ENCODE peak calls at places on chromosomes 16 and 17, in seven cellular contexts. K is HCT116, V is HepG2, Y is SK-N-SH, C is H1, U is K562, R is GM12878. Q is an unnamed sample.
A peak's percentile ranks its signal among the peaks of the same experiment; 100 is the strongest.

GRCh38 chr16:2152695-2153506 is 2.7 kb upstream of the TRAF7 start:
- DNase-seq in Y (no peak), U (peak; percentile 48), C (no peak), V (peak; percentile 38), K (no peak), R (no peak), Q (no peak)

GRCh38 chr17:34299017-34299416 is 13.5 kb downstream of the CCL11 start:
- DNase-seq in U (no peak), V (no peak), R (no peak), C (no peak), K (no peak), Y (no peak), Q (no peak)

GRCh38 chr17:63842173-63842539 is 329 bp downstream of the SMARCD2 start:
- DNase-seq in R (no peak), Y (no peak), U (no peak), C (peak; percentile 63), K (no peak), V (no peak), Q (no peak)

GRCh38 chr17:75088902-75089417 is 1.2 kb downstream of the SLC16A5 start:
- DNase-seq in Y (no peak), K (no peak), V (peak; percentile 57), C (no peak), U (no peak), R (no peak), Q (no peak)

GRCh38 chr17:45677770-45678169 is 106.3 kb upstream of the CRHR1 start:
- DNase-seq in Y (no peak), C (no peak), V (no peak), U (no peak), R (no peak), K (no peak), Q (no peak)

GRCh38 chr16:64626771-64627170 is 495.1 kb downstream of the CDH11 start:
- DNase-seq in K (no peak), V (no peak), U (no peak), Y (no peak), C (no peak), R (no peak), Q (no peak)

GRCh38 chr16:87608400-87608985 is 6.2 kb downstream of the JPH3 start:
- DNase-seq in Y (no peak), V (peak; percentile 48), U (peak; percentile 84), K (no peak), C (peak; percentile 90), R (no peak), Q (peak; percentile 99)

GRCh38 chr17:80123791-80124190 is 22.4 kb downstream of the GAA start:
- DNase-seq in V (no peak), R (no peak), Y (no peak), K (no peak), C (no peak), U (no peak), Q (no peak)

GRCh38 chr16:50040028-50040427 is 15.0 kb downstream of the CNEP1R1 start:
- DNase-seq in C (no peak), K (no peak), V (peak; percentile 46), Y (no peak), R (no peak), U (no peak), Q (no peak)
- TF ChIP-seq JUND in C (no peak), K (no peak), V (no peak), Y (no peak), R (no peak), U (no peak), Q (no peak)

DNA sequence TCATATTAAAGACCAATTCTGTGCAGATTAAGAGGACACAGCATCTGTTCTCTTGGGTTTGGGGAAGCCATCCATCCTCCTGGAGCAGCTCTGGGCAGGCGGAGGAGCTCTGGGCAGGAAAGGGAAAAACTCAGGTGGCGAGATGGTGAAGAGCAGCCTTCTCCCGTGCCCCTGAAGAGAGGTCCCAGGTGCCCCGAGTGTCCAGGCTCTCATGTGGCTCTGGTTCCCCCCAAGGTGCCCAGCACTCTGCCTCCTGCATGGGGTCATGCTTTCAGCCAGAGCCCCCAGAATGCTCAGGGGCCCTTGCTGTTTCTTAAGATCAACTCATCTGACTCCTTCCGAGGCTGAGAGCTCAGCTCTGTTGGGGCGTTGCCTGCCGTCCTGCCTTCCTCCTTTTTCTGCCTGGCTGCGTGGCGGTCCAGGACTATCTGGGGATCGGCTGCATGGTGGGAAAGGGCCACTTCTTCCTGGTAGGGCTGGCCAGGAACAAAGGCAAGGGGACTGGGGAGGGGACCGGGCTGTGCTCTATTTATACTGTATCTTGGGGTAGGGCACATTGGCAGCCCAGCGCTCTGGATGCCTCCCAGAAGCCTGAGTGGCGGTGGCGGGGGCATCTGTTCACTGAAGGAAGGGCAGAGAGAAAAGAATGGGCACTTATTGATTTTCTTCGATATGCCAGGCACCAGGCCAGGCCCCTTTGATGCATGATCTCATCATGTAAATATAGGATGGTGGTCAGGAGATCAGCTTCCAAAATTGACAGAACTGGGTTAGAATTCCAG is 103.2 kb upstream of the SDK2 start:
- DNase-seq in K (no peak), R (no peak), V (no peak), C (no peak), Y (no peak), U (no peak), Q (no peak)
- TF ChIP-seq JUND in K (no peak), R (no peak), V (no peak), C (no peak), Y (no peak), U (no peak), Q (no peak)

GRCh38 chr17:15157051-15157450 is 108.1 kb downstream of the PMP22 start:
- DNase-seq in R (no peak), U (no peak), V (no peak), Y (no peak), K (no peak), C (no peak), Q (no peak)
- TF ChIP-seq JUND in R (no peak), U (no peak), V (no peak), Y (no peak), K (no peak), C (no peak), Q (no peak)

GRCh38 chr16:24544640-24545039 is 5.3 kb downstream of the RBBP6 start:
- DNase-seq in K (no peak), R (no peak), V (no peak), U (no peak), Y (no peak), C (no peak), Q (no peak)
- TF ChIP-seq JUND in K (no peak), R (no peak), V (no peak), U (no peak), Y (no peak), C (no peak), Q (no peak)

GRCh38 chr17:2083613-2084128 is 28.8 kb downstream of the HIC1 start:
- DNase-seq in R (peak; percentile 83), Y (no peak), C (no peak), V (peak; percentile 47), U (no peak), K (no peak), Q (no peak)
- TF ChIP-seq JUND in R (no peak), Y (no peak), C (no peak), V (no peak), U (no peak), K (no peak), Q (no peak)

GRCh38 chr16:84884311-84885023 is 64.7 kb downstream of the CRISPLD2 start:
- DNase-seq in U (peak; percentile 68), R (no peak), C (peak; percentile 62), K (no peak), V (peak; percentile 45), Y (no peak), Q (peak; percentile 90)
- TF ChIP-seq JUND in U (no peak), R (no peak), C (no peak), K (no peak), V (no peak), Y (no peak), Q (peak; percentile 33)

GRCh38 chr16:71807905-71808592 is 585 bp downstream of the AP1G1 start:
- DNase-seq in V (no peak), C (no peak), Y (no peak), R (no peak), U (no peak), K (no peak), Q (peak; percentile 29)
- TF ChIP-seq JUND in V (no peak), C (no peak), Y (no peak), R (no peak), U (no peak), K (no peak), Q (no peak)

Q was measured in T47D.